ENCODE peak calls at places on chromosomes 5 and 9, in nine cellular contexts. One of them, this sample, is unnamed.

GRCh38 chr5:69414885-69415583 is at the start of gene MARVELD2:
- DNase-seq in activated B cell treated with CpG ODN at 0.5 μM for 24 hours: peak; percentile 33
- DNase-seq in Caco-2: peak; percentile 96
- DNase-seq in endothelial cell of umbilical vein: peak; percentile 63
- DNase-seq in ovary: peak; percentile 63
- DNase-seq in cardiac fibroblast: peak; percentile 50
- DNase-seq in uterus: peak; percentile 20
- DNase-seq in NB4: no peak
- DNase-seq in AG09319: no peak
- DNase-seq in this sample: peak; percentile 82

GRCh38 chr5:173775692-173776135 is 112.4 kb upstream of the CPEB4 start:
- DNase-seq in activated B cell treated with CpG ODN at 0.5 μM for 24 hours: no peak
- DNase-seq in Caco-2: no peak
- DNase-seq in endothelial cell of umbilical vein: no peak
- DNase-seq in ovary: no peak
- DNase-seq in cardiac fibroblast: no peak
- DNase-seq in uterus: no peak
- DNase-seq in NB4: peak; percentile 82
- DNase-seq in AG09319: no peak
- DNase-seq in this sample: no peak

GRCh38 chr5:153598099-153598498 is 107.6 kb downstream of the GRIA1 start:
- DNase-seq in activated B cell treated with CpG ODN at 0.5 μM for 24 hours: no peak
- DNase-seq in Caco-2: no peak
- DNase-seq in endothelial cell of umbilical vein: no peak
- DNase-seq in ovary: no peak
- DNase-seq in cardiac fibroblast: no peak
- DNase-seq in uterus: no peak
- DNase-seq in NB4: no peak
- DNase-seq in AG09319: no peak
- DNase-seq in this sample: no peak

GRCh38 chr9:16385590-16386578 is 484.6 kb downstream of the BNC2 start:
- DNase-seq in activated B cell treated with CpG ODN at 0.5 μM for 24 hours: no peak
- DNase-seq in Caco-2: no peak
- DNase-seq in endothelial cell of umbilical vein: peak; percentile 26
- DNase-seq in ovary: no peak
- DNase-seq in cardiac fibroblast: peak; percentile 77
- DNase-seq in uterus: no peak
- DNase-seq in NB4: no peak
- DNase-seq in AG09319: peak; percentile 66
- DNase-seq in this sample: no peak

GRCh38 chr9:116951588-116952433 is 264.7 kb downstream of the TRIM32 start:
- DNase-seq in activated B cell treated with CpG ODN at 0.5 μM for 24 hours: no peak
- DNase-seq in Caco-2: no peak
- DNase-seq in endothelial cell of umbilical vein: no peak
- DNase-seq in ovary: no peak
- DNase-seq in cardiac fibroblast: no peak
- DNase-seq in uterus: no peak
- DNase-seq in NB4: no peak
- DNase-seq in AG09319: peak; percentile 34
- DNase-seq in this sample: peak; percentile 57

GRCh38 chr9:119802621-119803020 is 433.4 kb upstream of the BRINP1 start:
- DNase-seq in activated B cell treated with CpG ODN at 0.5 μM for 24 hours: no peak
- DNase-seq in Caco-2: no peak
- DNase-seq in endothelial cell of umbilical vein: no peak
- DNase-seq in ovary: peak; percentile 36
- DNase-seq in cardiac fibroblast: no peak
- DNase-seq in uterus: peak; percentile 17
- DNase-seq in NB4: no peak
- DNase-seq in AG09319: peak; percentile 16
- DNase-seq in this sample: no peak

GRCh38 chr9:86585422-86586143 is 231.4 kb upstream of the TUT7 start:
- DNase-seq in activated B cell treated with CpG ODN at 0.5 μM for 24 hours: no peak
- DNase-seq in Caco-2: no peak
- DNase-seq in endothelial cell of umbilical vein: no peak
- DNase-seq in ovary: no peak
- DNase-seq in cardiac fibroblast: peak; percentile 30
- DNase-seq in uterus: no peak
- DNase-seq in NB4: no peak
- DNase-seq in AG09319: no peak
- DNase-seq in this sample: no peak

GRCh38 chr9:133477992-133478850 is 678 bp downstream of the SLC2A6 start:
- DNase-seq in activated B cell treated with CpG ODN at 0.5 μM for 24 hours: peak; percentile 58
- DNase-seq in Caco-2: no peak
- DNase-seq in endothelial cell of umbilical vein: peak; percentile 57
- DNase-seq in ovary: no peak
- DNase-seq in cardiac fibroblast: peak; percentile 40
- DNase-seq in uterus: no peak
- DNase-seq in NB4: peak; percentile 70
- DNase-seq in AG09319: no peak
- DNase-seq in this sample: peak; percentile 74

GRCh38 chr9:5633243-5633642 is 4.3 kb downstream of the RIC1 start:
- DNase-seq in activated B cell treated with CpG ODN at 0.5 μM for 24 hours: no peak
- DNase-seq in Caco-2: no peak
- DNase-seq in endothelial cell of umbilical vein: no peak
- DNase-seq in ovary: no peak
- DNase-seq in cardiac fibroblast: peak; percentile 26
- DNase-seq in uterus: no peak
- DNase-seq in NB4: peak; percentile 55
- DNase-seq in AG09319: no peak
- DNase-seq in this sample: no peak

GRCh38 chr9:8917978-8918739 is 1118.6 kb upstream of the DMAC1 start:
- DNase-seq in activated B cell treated with CpG ODN at 0.5 μM for 24 hours: no peak
- DNase-seq in Caco-2: no peak
- DNase-seq in endothelial cell of umbilical vein: no peak
- DNase-seq in ovary: no peak
- DNase-seq in cardiac fibroblast: no peak
- DNase-seq in uterus: no peak
- DNase-seq in NB4: no peak
- DNase-seq in AG09319: no peak
- DNase-seq in this sample: no peak

GRCh38 chr9:6495484-6495883 is 82.5 kb downstream of the UHRF2 start:
- DNase-seq in activated B cell treated with CpG ODN at 0.5 μM for 24 hours: no peak
- DNase-seq in Caco-2: no peak
- DNase-seq in endothelial cell of umbilical vein: peak; percentile 28
- DNase-seq in ovary: no peak
- DNase-seq in cardiac fibroblast: no peak
- DNase-seq in uterus: no peak
- DNase-seq in NB4: no peak
- DNase-seq in AG09319: no peak
- DNase-seq in this sample: no peak

GRCh38 chr5:151675225-151675955 is 11.3 kb downstream of the SPARC start:
- DNase-seq in activated B cell treated with CpG ODN at 0.5 μM for 24 hours: no peak
- DNase-seq in Caco-2: no peak
- DNase-seq in endothelial cell of umbilical vein: peak; percentile 87
- DNase-seq in ovary: no peak
- DNase-seq in cardiac fibroblast: peak; percentile 71
- DNase-seq in uterus: no peak
- DNase-seq in NB4: no peak
- DNase-seq in AG09319: no peak
- DNase-seq in this sample: no peak

GRCh38 chr9:87950765-87951488 is 23.4 kb downstream of the CDK20 start:
- DNase-seq in activated B cell treated with CpG ODN at 0.5 μM for 24 hours: no peak
- DNase-seq in Caco-2: no peak
- DNase-seq in endothelial cell of umbilical vein: peak; percentile 32
- DNase-seq in ovary: no peak
- DNase-seq in cardiac fibroblast: peak; percentile 51
- DNase-seq in uterus: no peak
- DNase-seq in NB4: peak; percentile 54
- DNase-seq in AG09319: no peak
- DNase-seq in this sample: peak; percentile 43

GRCh38 chr9:38681747-38682227 is 38.1 kb downstream of the FAM240B start:
- DNase-seq in activated B cell treated with CpG ODN at 0.5 μM for 24 hours: no peak
- DNase-seq in Caco-2: no peak
- DNase-seq in endothelial cell of umbilical vein: peak; percentile 31
- DNase-seq in ovary: no peak
- DNase-seq in cardiac fibroblast: peak; percentile 63
- DNase-seq in uterus: no peak
- DNase-seq in NB4: no peak
- DNase-seq in AG09319: peak; percentile 1
- DNase-seq in this sample: no peak

GRCh38 chr9:131461166-131461565 is 41.6 kb upstream of the POMT1 start:
- DNase-seq in activated B cell treated with CpG ODN at 0.5 μM for 24 hours: no peak
- DNase-seq in Caco-2: peak; percentile 22
- DNase-seq in endothelial cell of umbilical vein: no peak
- DNase-seq in ovary: peak; percentile 15
- DNase-seq in cardiac fibroblast: no peak
- DNase-seq in uterus: no peak
- DNase-seq in NB4: no peak
- DNase-seq in AG09319: no peak
- DNase-seq in this sample: no peak

GRCh38 chr9:93949073-93949693 is 6.0 kb downstream of the BARX1 start:
- DNase-seq in activated B cell treated with CpG ODN at 0.5 μM for 24 hours: no peak
- DNase-seq in Caco-2: no peak
- DNase-seq in endothelial cell of umbilical vein: no peak
- DNase-seq in ovary: no peak
- DNase-seq in cardiac fibroblast: no peak
- DNase-seq in uterus: no peak
- DNase-seq in NB4: no peak
- DNase-seq in AG09319: no peak
- DNase-seq in this sample: no peak

GRCh38 chr9:19023078-19023477 is 9.9 kb downstream of the SAXO1 start:
- DNase-seq in activated B cell treated with CpG ODN at 0.5 μM for 24 hours: no peak
- DNase-seq in Caco-2: no peak
- DNase-seq in endothelial cell of umbilical vein: no peak
- DNase-seq in ovary: no peak
- DNase-seq in cardiac fibroblast: no peak
- DNase-seq in uterus: no peak
- DNase-seq in NB4: no peak
- DNase-seq in AG09319: no peak
- DNase-seq in this sample: no peak

GRCh38 chr5:60161340-60161934 is 267.9 kb upstream of the PDE4D start:
- DNase-seq in activated B cell treated with CpG ODN at 0.5 μM for 24 hours: no peak
- DNase-seq in Caco-2: no peak
- DNase-seq in endothelial cell of umbilical vein: peak; percentile 28
- DNase-seq in ovary: no peak
- DNase-seq in cardiac fibroblast: peak; percentile 48
- DNase-seq in uterus: no peak
- DNase-seq in NB4: peak; percentile 47
- DNase-seq in AG09319: no peak
- DNase-seq in this sample: peak; percentile 34

GRCh38 chr5:115415143-115415491 is 118.7 kb upstream of the CCDC112 start:
- DNase-seq in activated B cell treated with CpG ODN at 0.5 μM for 24 hours: no peak
- DNase-seq in Caco-2: peak; percentile 54
- DNase-seq in endothelial cell of umbilical vein: peak; percentile 57
- DNase-seq in ovary: no peak
- DNase-seq in cardiac fibroblast: peak; percentile 92
- DNase-seq in uterus: no peak
- DNase-seq in NB4: no peak
- DNase-seq in AG09319: no peak
- DNase-seq in this sample: no peak

GRCh38 chr9:105254226-105254625 is 9.8 kb downstream of the SLC44A1 start:
- DNase-seq in activated B cell treated with CpG ODN at 0.5 μM for 24 hours: no peak
- DNase-seq in Caco-2: no peak
- DNase-seq in endothelial cell of umbilical vein: no peak
- DNase-seq in ovary: no peak
- DNase-seq in cardiac fibroblast: no peak
- DNase-seq in uterus: no peak
- DNase-seq in NB4: no peak
- DNase-seq in AG09319: no peak
- DNase-seq in this sample: no peak
- TF ChIP-seq CTCF in activated B cell treated with CpG ODN at 0.5 μM for 24 hours: no peak
- TF ChIP-seq CTCF in Caco-2: no peak
- TF ChIP-seq CTCF in endothelial cell of umbilical vein: no peak
- TF ChIP-seq CTCF in ovary: no peak
- TF ChIP-seq CTCF in cardiac fibroblast: no peak
- TF ChIP-seq CTCF in uterus: no peak
- TF ChIP-seq CTCF in NB4: no peak
- TF ChIP-seq CTCF in AG09319: no peak
- TF ChIP-seq CTCF in this sample: no peak

DNA sequence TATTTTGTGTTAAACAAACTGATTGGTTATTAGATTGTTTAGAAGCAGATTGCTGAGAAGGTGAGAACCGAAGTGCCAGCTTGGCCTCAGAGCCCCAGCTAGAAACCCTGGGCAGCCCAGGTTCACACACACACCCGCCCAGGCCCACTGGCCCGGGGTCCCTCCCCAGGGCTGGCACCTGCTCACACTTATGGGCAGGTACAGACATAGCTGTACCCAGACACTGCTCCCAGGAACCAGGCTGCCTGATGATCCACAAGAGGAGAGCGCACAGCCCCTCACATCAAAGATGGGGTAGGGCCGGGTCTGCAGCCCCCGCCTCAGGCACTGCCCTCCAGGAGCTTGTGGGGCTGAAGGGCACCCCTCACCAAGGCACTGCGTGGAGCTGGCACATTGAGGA is 33.2 kb downstream of the HK3 start:
- DNase-seq in activated B cell treated with CpG ODN at 0.5 μM for 24 hours: no peak
- DNase-seq in Caco-2: no peak
- DNase-seq in endothelial cell of umbilical vein: no peak
- DNase-seq in ovary: no peak
- DNase-seq in cardiac fibroblast: no peak
- DNase-seq in uterus: no peak
- DNase-seq in NB4: no peak
- DNase-seq in AG09319: no peak
- DNase-seq in this sample: no peak
- TF ChIP-seq CTCF in activated B cell treated with CpG ODN at 0.5 μM for 24 hours: no peak
- TF ChIP-seq CTCF in Caco-2: no peak
- TF ChIP-seq CTCF in endothelial cell of umbilical vein: no peak
- TF ChIP-seq CTCF in ovary: no peak
- TF ChIP-seq CTCF in cardiac fibroblast: no peak
- TF ChIP-seq CTCF in uterus: no peak
- TF ChIP-seq CTCF in NB4: no peak
- TF ChIP-seq CTCF in AG09319: no peak
- TF ChIP-seq CTCF in this sample: no peak

DNA sequence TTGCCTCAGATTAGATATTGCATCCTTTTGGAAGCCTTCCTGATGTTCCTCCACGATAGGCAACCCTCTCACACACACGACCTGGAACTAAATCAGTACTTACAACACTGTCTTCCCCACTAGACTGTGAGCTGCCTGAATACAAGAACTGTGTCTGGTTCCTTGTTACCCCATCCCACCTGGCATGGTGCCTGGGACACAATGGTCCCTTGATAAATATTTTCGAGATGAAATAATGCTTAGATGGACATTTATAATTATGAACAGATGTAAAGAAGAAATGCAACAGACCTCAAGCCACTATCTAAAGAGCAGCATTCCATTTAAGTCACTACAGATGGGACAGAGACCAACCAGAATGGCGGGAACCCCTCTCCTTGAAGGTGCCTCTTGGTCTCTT is 33.4 kb downstream of the OR1J1 start:
- DNase-seq in activated B cell treated with CpG ODN at 0.5 μM for 24 hours: no peak
- DNase-seq in Caco-2: no peak
- DNase-seq in endothelial cell of umbilical vein: no peak
- DNase-seq in ovary: no peak
- DNase-seq in cardiac fibroblast: peak; percentile 98
- DNase-seq in uterus: no peak
- DNase-seq in NB4: no peak
- DNase-seq in AG09319: peak; percentile 89
- DNase-seq in this sample: no peak
- TF ChIP-seq CTCF in activated B cell treated with CpG ODN at 0.5 μM for 24 hours: no peak
- TF ChIP-seq CTCF in Caco-2: no peak
- TF ChIP-seq CTCF in endothelial cell of umbilical vein: no peak
- TF ChIP-seq CTCF in ovary: no peak
- TF ChIP-seq CTCF in cardiac fibroblast: no peak
- TF ChIP-seq CTCF in uterus: no peak
- TF ChIP-seq CTCF in NB4: no peak
- TF ChIP-seq CTCF in AG09319: no peak
- TF ChIP-seq CTCF in this sample: no peak

DNA sequence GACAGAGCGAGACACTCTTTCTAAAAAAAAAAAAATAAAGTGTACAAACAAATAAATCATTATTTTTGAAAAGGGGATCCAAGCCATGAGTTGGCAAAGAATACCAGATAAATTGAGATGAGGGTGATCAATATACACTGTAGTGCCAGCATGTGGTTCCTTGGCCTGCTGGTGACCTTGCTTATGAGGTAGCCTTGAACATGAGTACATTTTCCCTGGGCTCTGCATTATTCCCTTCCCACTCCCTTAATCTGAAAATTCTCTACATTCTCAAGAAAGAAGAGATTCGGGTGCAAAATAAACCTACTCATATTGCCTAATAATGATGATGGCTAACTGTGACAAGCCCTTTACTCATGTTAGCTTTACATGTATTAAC is 33.3 kb downstream of the SH3RF2 start:
- DNase-seq in activated B cell treated with CpG ODN at 0.5 μM for 24 hours: no peak
- DNase-seq in Caco-2: no peak
- DNase-seq in endothelial cell of umbilical vein: no peak
- DNase-seq in ovary: no peak
- DNase-seq in cardiac fibroblast: no peak
- DNase-seq in uterus: no peak
- DNase-seq in NB4: no peak
- DNase-seq in AG09319: no peak
- DNase-seq in this sample: no peak
- TF ChIP-seq CTCF in activated B cell treated with CpG ODN at 0.5 μM for 24 hours: no peak
- TF ChIP-seq CTCF in Caco-2: no peak
- TF ChIP-seq CTCF in endothelial cell of umbilical vein: no peak
- TF ChIP-seq CTCF in ovary: no peak
- TF ChIP-seq CTCF in cardiac fibroblast: no peak
- TF ChIP-seq CTCF in uterus: no peak
- TF ChIP-seq CTCF in NB4: no peak
- TF ChIP-seq CTCF in AG09319: no peak
- TF ChIP-seq CTCF in this sample: no peak